ENCODE peak calls at places on chromosome 17, in four cellular contexts. E, R, F and V are unnamed samples.
A peak's percentile ranks its signal among the peaks of the same experiment; 100 is the strongest.

GRCh38 chr17:42780816-42781638 is 617 bp downstream of the WNK4 start:
- DNase-seq in E (no peak), R (no peak), F (no peak), V (peak; percentile 12)

GRCh38 chr17:48244121-48244711 is 136.7 kb downstream of the SNX11 start:
- DNase-seq in R (no peak), F (peak; percentile 89), E (no peak), V (peak; percentile 18)

GRCh38 chr17:55898195-55898594 is 147.3 kb downstream of the PCTP start:
- DNase-seq in R (no peak), F (no peak), E (no peak), V (no peak)

GRCh38 chr17:76529224-76529642 is 8.3 kb downstream of the CYGB start:
- DNase-seq in R (no peak), E (peak; percentile 72), F (no peak), V (peak; percentile 84)

GRCh38 chr17:47732399-47733046 is 513 bp upstream of the TBX21 start:
- DNase-seq in E (no peak), F (no peak), R (no peak), V (no peak)

GRCh38 chr17:50599606-50600005 is 35.1 kb upstream of the ABCC3 start:
- DNase-seq in E (no peak), R (no peak), F (no peak), V (no peak)

GRCh38 chr17:58338454-58338841 is 9.9 kb upstream of the TSPOAP1 start:
- DNase-seq in R (no peak), E (no peak), F (no peak), V (no peak)

GRCh38 chr17:8862213-8863056 is 5.0 kb downstream of the PIK3R6 start:
- DNase-seq in F (no peak), R (no peak), E (no peak), V (no peak)

GRCh38 chr17:80819422-80820164 is 172.0 kb upstream of the CHMP6 start:
- DNase-seq in E (no peak), R (no peak), F (no peak), V (no peak)

GRCh38 chr17:1759529-1759928 is 2.3 kb upstream of the SERPINF1 start:
- DNase-seq in R (no peak), E (no peak), F (no peak), V (no peak)

GRCh38 chr17:57461082-57461481 is 204.8 kb downstream of the MSI2 start:
- DNase-seq in R (no peak), F (no peak), E (peak; percentile 61), V (no peak)

GRCh38 chr17:79114455-79115301 is 40.1 kb downstream of the ENGASE start:
- DNase-seq in R (no peak), F (peak; percentile 66), E (no peak), V (peak; percentile 27)

GRCh38 chr17:79623786-79624657 is 13.2 kb upstream of the RBFOX3 start:
- DNase-seq in E (no peak), R (no peak), F (no peak), V (no peak)

GRCh38 chr17:31591924-31592323 is 200.4 kb downstream of the RAB11FIP4 start:
- DNase-seq in F (no peak), R (no peak), E (no peak), V (no peak)

GRCh38 chr17:17186051-17186450 is 20.1 kb downstream of the PLD6 start:
- DNase-seq in F (no peak), E (no peak), R (no peak), V (no peak)

GRCh38 chr17:80441133-80441578 is 26.2 kb downstream of the ENDOV start:
- DNase-seq in R (no peak), F (peak; percentile 37), E (no peak), V (peak; percentile 73)

GRCh38 chr17:51015145-51015558 is 105.5 kb downstream of the SPAG9 start:
- DNase-seq in E (no peak), F (no peak), R (no peak), V (no peak)

GRCh38 chr17:29112780-29113295 is 67.4 kb downstream of the MYO18A start:
- DNase-seq in F (no peak), E (no peak), R (no peak), V (no peak)

GRCh38 chr17:57114085-57114673 is 29.1 kb downstream of the AKAP1 start:
- DNase-seq in R (peak; percentile 43), E (no peak), F (no peak), V (peak; percentile 57)

GRCh38 chr17:72609501-72609900 is 483.0 kb downstream of the SLC39A11 start:
- DNase-seq in E (no peak), R (no peak), F (peak; percentile 90), V (no peak)

GRCh38 chr17:78227455-78227916 is 3.9 kb upstream of the TMEM235 start:
- DNase-seq in F (no peak), R (no peak), E (no peak), V (no peak)

GRCh38 chr17:9890124-9890523 is 14.9 kb downstream of the RCVRN start:
- DNase-seq in F (peak; percentile 38), E (no peak), R (no peak), V (peak; percentile 46)

GRCh38 chr17:1073241-1073962 is 76.5 kb downstream of the TIMM22 start:
- DNase-seq in R (no peak), E (no peak), F (no peak), V (no peak)

GRCh38 chr17:39632153-39632941 is 4.6 kb upstream of the STARD3 start:
- DNase-seq in E (no peak), R (no peak), F (peak; percentile 91), V (no peak)

GRCh38 chr17:72349508-72350472 is 229.0 kb downstream of the SOX9 start:
- DNase-seq in E (no peak), F (no peak), R (no peak), V (no peak)

GRCh38 chr17:31559647-31560501 is 168.4 kb downstream of the RAB11FIP4 start:
- DNase-seq in F (no peak), E (no peak), R (no peak), V (peak; percentile 15)

GRCh38 chr17:4184811-4185210 is 41.8 kb downstream of the CYB5D2 start:
- DNase-seq in F (no peak), E (no peak), R (no peak), V (no peak)

GRCh38 chr17:78379134-78379497 is 667 bp downstream of the PGS1 start:
- DNase-seq in R (no peak), E (no peak), F (no peak), V (peak; percentile 49)

GRCh38 chr17:65455972-65456343 is 105.5 kb downstream of the AXIN2 start:
- DNase-seq in E (peak; percentile 64), R (no peak), F (no peak), V (peak; percentile 28)

GRCh38 chr17:58344047-58344790 is 7.8 kb downstream of the SUPT4H1 start:
- DNase-seq in E (no peak), R (no peak), F (no peak), V (no peak)

GRCh38 chr17:9274119-9274445 is 252.8 kb downstream of the NTN1 start:
- DNase-seq in E (no peak), F (no peak), R (no peak), V (no peak)

GRCh38 chr17:41352597-41353366 is 2.2 kb upstream of the KRT33A start:
- DNase-seq in R (no peak), F (no peak), E (no peak), V (no peak)

GRCh38 chr17:37391146-37391545 is 15.4 kb downstream of the C17orf78 start:
- DNase-seq in F (no peak), E (no peak), R (no peak), V (no peak)